ENCODE peak calls at places on chromosomes 11 and 22, in seven cellular contexts. D, H, L, I, T, A and O are unnamed samples.
A peak's percentile ranks its signal among the peaks of the same experiment; 100 is the strongest.

GRCh38 chr22:30422481-30423295 is 2.9 kb upstream of the MTFP1 start:
- DNase-seq in D (peak; percentile 82), H (no peak), L (peak; percentile 62), I (peak; percentile 89), T (peak; percentile 65), A (peak; percentile 97), O (peak; percentile 86)

GRCh38 chr22:18998998-18999397 is 62.9 kb upstream of the PRODH start:
- DNase-seq in D (peak; percentile 14), H (peak; percentile 9), L (no peak), I (no peak), T (no peak), A (no peak), O (no peak)

GRCh38 chr11:79080506-79080905 is 360.3 kb downstream of the TENM4 start:
- DNase-seq in D (no peak), H (no peak), L (no peak), I (no peak), T (no peak), A (peak; percentile 62), O (no peak)

GRCh38 chr22:28548411-28548810 is 131.2 kb downstream of the TTC28 start:
- DNase-seq in D (no peak), H (no peak), L (no peak), I (no peak), T (no peak), A (peak; percentile 1), O (no peak)

GRCh38 chr22:39178206-39179111 is 26.0 kb upstream of the CBX7 start:
- DNase-seq in D (peak; percentile 29), H (no peak), L (no peak), I (no peak), T (no peak), A (peak; percentile 73), O (no peak)

GRCh38 chr11:76823481-76824028 is 37.2 kb upstream of the ACER3 start:
- DNase-seq in D (no peak), H (no peak), L (no peak), I (no peak), T (no peak), A (peak; percentile 89), O (peak; percentile 55)

GRCh38 chr22:27186643-27187042 is 529.3 kb downstream of the MIAT start:
- DNase-seq in D (no peak), H (no peak), L (no peak), I (no peak), T (no peak), A (no peak), O (no peak)

GRCh38 chr11:10308208-10308954 is 3.5 kb downstream of the ADM start:
- DNase-seq in D (no peak), H (no peak), L (no peak), I (no peak), T (no peak), A (no peak), O (no peak)